ENCODE peak calls at places on chromosomes 1 and 21, in six cellular contexts. K is Calu3, J is lower lobe of right lung, U is adrenal gland, D is HFFc6, P is cardiac fibroblast. T is an unnamed sample.

GRCh38 chr1:54849219-54850081 is 37.5 kb downstream of the DHCR24 start:
- DNase-seq in K (no peak), J (no peak), P (no peak), U (no peak), D (no peak), T (no peak)

GRCh38 chr1:152107289-152107983 is 7.8 kb downstream of the TCHH start:
- DNase-seq in J (no peak), D (no peak), U (peak; percentile 2), P (no peak), K (no peak), T (no peak)

GRCh38 chr1:162856260-162856659 is 4.7 kb downstream of the CCDC190 start:
- DNase-seq in P (peak; percentile 100), K (peak; percentile 53), U (no peak), D (peak; percentile 94), J (no peak), T (peak; percentile 99)

GRCh38 chr1:46027788-46028573 is 104.4 kb downstream of the PIK3R3 start:
- DNase-seq in K (no peak), J (no peak), U (no peak), D (no peak), P (no peak), T (no peak)

GRCh38 chr21:46323227-46323709 is 402 bp downstream of the C21orf58 start:
- DNase-seq in J (no peak), U (peak; percentile 22), D (no peak), K (no peak), P (peak; percentile 29), T (no peak)

GRCh38 chr1:163035791-163036249 is 33.3 kb upstream of the RGS4 start:
- DNase-seq in P (peak; percentile 97), J (no peak), K (peak; percentile 43), D (peak; percentile 96), U (no peak), T (peak; percentile 99)

GRCh38 chr1:243727503-243728191 is 122.4 kb downstream of the AKT3 start:
- DNase-seq in J (no peak), P (no peak), U (no peak), K (no peak), D (no peak), T (no peak)

GRCh38 chr1:170668301-170668789 is 4.4 kb downstream of the PRRX1 start:
- DNase-seq in J (no peak), P (peak; percentile 56), K (peak; percentile 41), D (no peak), U (no peak), T (no peak)

GRCh38 chr1:116483481-116484309 is 87.1 kb downstream of the CD58 start:
- DNase-seq in J (peak; percentile 77), K (no peak), U (peak; percentile 71), P (no peak), D (peak; percentile 69), T (no peak)

GRCh38 chr1:85128296-85128695 is 72.5 kb downstream of the SYDE2 start:
- DNase-seq in K (no peak), D (peak; percentile 22), P (peak; percentile 33), J (no peak), U (no peak), T (no peak)

GRCh38 chr1:246199086-246199485 is 308.0 kb downstream of the SMYD3 start:
- DNase-seq in K (no peak), J (no peak), U (no peak), D (no peak), P (peak; percentile 27), T (no peak)

GRCh38 chr1:67367370-67368345 is 60.0 kb downstream of the IL12RB2 start:
- DNase-seq in U (peak; percentile 75), K (peak; percentile 59), P (peak; percentile 40), D (no peak), J (no peak), T (no peak)

GRCh38 chr1:178004926-178005391 is 35.1 kb upstream of the SEC16B start:
- DNase-seq in D (peak; percentile 29), U (no peak), J (no peak), K (no peak), P (peak; percentile 55), T (peak; percentile 60)

GRCh38 chr1:44154049-44154448 is 12.6 kb upstream of the KLF18 start:
- DNase-seq in J (no peak), U (no peak), D (no peak), P (no peak), K (peak; percentile 35), T (peak; percentile 12)

GRCh38 chr1:157367091-157367739 is 185.1 kb downstream of the FCRL5 start:
- DNase-seq in P (no peak), D (no peak), K (no peak), J (no peak), U (no peak), T (no peak)

GRCh38 chr1:14897080-14897449 is 256.5 kb upstream of the TMEM51 start:
- DNase-seq in J (no peak), K (no peak), U (no peak), P (peak; percentile 7), D (no peak), T (no peak)

GRCh38 chr1:247415423-247416361 is at the start of gene NLRP3:
- DNase-seq in U (peak; percentile 34), J (peak; percentile 62), K (peak; percentile 13), D (no peak), P (peak; percentile 8), T (no peak)

GRCh38 chr1:243447342-243447741 is 191.5 kb downstream of the SDCCAG8 start:
- DNase-seq in D (no peak), J (no peak), K (no peak), P (peak; percentile 83), U (peak; percentile 84), T (peak; percentile 32)

GRCh38 chr1:239909894-239910293 is 181.8 kb upstream of the FMN2 start:
- DNase-seq in P (peak; percentile 29), K (no peak), U (peak; percentile 3), D (peak; percentile 79), J (peak; percentile 79), T (peak; percentile 37)

GRCh38 chr1:119736649-119737039 is 24.9 kb downstream of the PHGDH start:
- DNase-seq in P (no peak), D (no peak), U (no peak), J (no peak), K (no peak), T (no peak)

GRCh38 chr1:43659384-43659783 is 9.4 kb downstream of the KDM4A start:
- DNase-seq in D (no peak), J (no peak), U (no peak), K (no peak), P (no peak), T (no peak)

GRCh38 chr1:38612956-38613355 is 246.6 kb downstream of the RRAGC start:
- DNase-seq in P (no peak), K (no peak), D (no peak), J (no peak), U (no peak), T (no peak)

GRCh38 chr1:153880962-153881361 is 41.8 kb downstream of the GATAD2B start:
- DNase-seq in U (peak; percentile 91), D (peak; percentile 85), K (peak; percentile 74), J (peak; percentile 87), P (peak; percentile 95), T (peak; percentile 92)

GRCh38 chr1:60066001-60066400 is 7.6 kb downstream of the C1orf87 start:
- DNase-seq in D (no peak), K (no peak), J (no peak), U (no peak), P (peak; percentile 59), T (peak; percentile 16)

GRCh38 chr1:178374016-178374415 is 122.7 kb downstream of the CLEC20A start:
- DNase-seq in D (peak; percentile 38), K (no peak), J (no peak), P (no peak), U (no peak), T (peak; percentile 32)

GRCh38 chr1:231653611-231654010 is 27.0 kb downstream of the DISC1 start:
- DNase-seq in D (no peak), J (no peak), P (no peak), K (no peak), U (no peak), T (no peak)

DNA sequence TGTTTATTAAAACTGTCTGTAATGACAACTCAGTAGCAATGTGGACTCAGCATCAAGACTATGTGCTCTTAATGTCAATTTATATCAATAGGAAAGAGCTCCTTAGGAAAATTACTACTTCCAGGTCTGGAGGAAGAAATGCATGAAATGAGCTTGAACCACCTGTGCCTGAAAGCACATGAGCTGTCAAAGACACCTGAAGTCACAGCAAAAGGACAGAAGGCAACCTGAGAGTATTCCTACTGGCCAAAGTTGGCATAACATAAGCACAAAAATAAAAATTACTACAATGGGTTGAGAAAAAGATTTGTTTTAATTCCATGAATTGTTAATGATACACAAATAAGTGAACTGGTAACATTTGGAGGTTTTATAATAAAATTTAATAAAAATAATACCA is 13.4 kb upstream of the KRTAP7-1 start:
- DNase-seq in J (no peak), U (no peak), P (no peak), D (no peak), K (no peak), T (no peak)
- TF ChIP-seq CTCF in J (no peak), U (no peak), P (no peak), D (peak; percentile 33), K (no peak), T (no peak)

GRCh38 chr1:51139474-51139873 is 37.4 kb downstream of the C1orf185 start:
- DNase-seq in P (peak; percentile 16), D (no peak), J (no peak), K (no peak), U (no peak), T (no peak)
- TF ChIP-seq CTCF in P (peak; percentile 9), D (peak; percentile 66), J (no peak), K (peak; percentile 13), U (no peak), T (no peak)

GRCh38 chr1:200668514-200669313 is 993 bp downstream of the DDX59 start:
- DNase-seq in U (no peak), J (no peak), D (no peak), K (no peak), P (no peak), T (no peak)
- TF ChIP-seq CTCF in U (no peak), J (no peak), D (no peak), K (no peak), P (no peak), T (no peak)

GRCh38 chr1:35768350-35769187 is 1.2 kb downstream of the CLSPN start:
- DNase-seq in D (no peak), U (no peak), J (no peak), K (no peak), P (peak; percentile 15), T (no peak)

GRCh38 chr1:35773711-35774110 is 3.9 kb upstream of the CLSPN start:
- DNase-seq in P (no peak), K (no peak), U (no peak), D (no peak), J (no peak), T (no peak)

GRCh38 chr1:35764283-35764682 is 5.5 kb downstream of the CLSPN start:
- DNase-seq in J (no peak), P (no peak), U (no peak), D (no peak), K (no peak), T (no peak)

GRCh38 chr1:35769759-35770446 is at the start of gene CLSPN:
- DNase-seq in J (peak; percentile 94), K (peak; percentile 97), U (peak; percentile 97), P (peak; percentile 96), D (peak; percentile 94), T (peak; percentile 89)

DNA sequence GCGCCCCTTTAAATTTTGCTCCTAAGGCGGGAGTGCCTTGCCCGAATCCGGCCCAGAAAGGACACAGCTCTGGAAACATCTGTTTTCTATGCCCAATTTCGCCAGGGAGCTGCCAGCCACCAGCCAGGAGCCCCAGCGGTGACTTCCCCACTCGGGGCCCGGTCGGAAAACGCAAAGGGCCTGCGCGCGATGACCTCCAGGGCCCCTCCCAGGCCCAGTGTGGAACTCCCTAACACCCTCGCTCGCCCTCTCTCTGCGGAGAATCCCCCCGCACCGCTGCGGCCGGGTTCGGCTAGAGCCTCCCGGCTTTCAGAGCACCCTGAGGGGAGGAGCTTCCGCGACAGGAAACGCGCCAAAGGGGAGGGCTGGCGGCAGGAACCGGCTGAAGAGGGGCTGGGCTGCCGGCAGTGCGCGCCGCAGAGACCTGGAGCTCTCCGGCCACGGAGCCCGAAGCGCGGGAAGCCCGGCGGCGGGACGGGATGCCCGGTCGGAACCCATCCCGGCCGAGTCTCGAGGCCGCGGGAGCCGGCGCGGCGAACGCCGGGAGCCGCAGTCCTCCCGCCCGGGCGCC is 505 bp downstream of the CLSPN start:
- DNase-seq in J (peak; percentile 90), K (peak; percentile 88), P (peak; percentile 82), U (peak; percentile 85), D (peak; percentile 73), T (peak; percentile 70)
- TF ChIP-seq CTCF in J (peak; percentile 11), K (no peak), P (peak; percentile 28), U (peak; percentile 19), D (peak; percentile 30), T (no peak)